ENCODE peak calls at places on chromosome 2, in seven cellular contexts. One of them, this sample, is unnamed.

GRCh38 chr2:26355038-26355995 is 8.7 kb upstream of the ADGRF3 start:
- DNase-seq in AG04450: peak
- DNase-seq in thyroid gland: peak
- DNase-seq in endothelial cell: no peak
- DNase-seq in fibroblast of pulmonary artery: peak
- DNase-seq in foreskin fibroblast: peak
- DNase-seq in left ventricle myocardium inferior: no peak
- DNase-seq in this sample: no peak

GRCh38 chr2:37809525-37809924 is 115.6 kb upstream of the RMDN2 start:
- DNase-seq in AG04450: no peak
- DNase-seq in thyroid gland: peak
- DNase-seq in endothelial cell: peak
- DNase-seq in fibroblast of pulmonary artery: peak
- DNase-seq in foreskin fibroblast: peak
- DNase-seq in left ventricle myocardium inferior: no peak
- DNase-seq in this sample: no peak

GRCh38 chr2:46690825-46691224 is 211.5 kb downstream of the TMEM247 start:
- DNase-seq in AG04450: peak
- DNase-seq in thyroid gland: no peak
- DNase-seq in endothelial cell: no peak
- DNase-seq in fibroblast of pulmonary artery: peak
- DNase-seq in foreskin fibroblast: no peak
- DNase-seq in left ventricle myocardium inferior: no peak
- DNase-seq in this sample: no peak

GRCh38 chr2:138104071-138104470 is 139.8 kb downstream of the HNMT start:
- DNase-seq in AG04450: no peak
- DNase-seq in thyroid gland: no peak
- DNase-seq in endothelial cell: no peak
- DNase-seq in fibroblast of pulmonary artery: no peak
- DNase-seq in foreskin fibroblast: no peak
- DNase-seq in left ventricle myocardium inferior: no peak
- DNase-seq in this sample: no peak

GRCh38 chr2:240629968-240630770 is 4.9 kb downstream of the GPR35 start:
- DNase-seq in AG04450: no peak
- DNase-seq in thyroid gland: no peak
- DNase-seq in endothelial cell: no peak
- DNase-seq in fibroblast of pulmonary artery: no peak
- DNase-seq in foreskin fibroblast: no peak
- DNase-seq in left ventricle myocardium inferior: no peak
- DNase-seq in this sample: no peak

GRCh38 chr2:149441255-149441654 is 110.9 kb downstream of the LYPD6 start:
- DNase-seq in AG04450: no peak
- DNase-seq in thyroid gland: no peak
- DNase-seq in endothelial cell: no peak
- DNase-seq in fibroblast of pulmonary artery: peak
- DNase-seq in foreskin fibroblast: peak
- DNase-seq in left ventricle myocardium inferior: no peak
- DNase-seq in this sample: no peak

GRCh38 chr2:182754231-182754630 is 38.2 kb downstream of the DNAJC10 start:
- DNase-seq in AG04450: no peak
- DNase-seq in thyroid gland: no peak
- DNase-seq in endothelial cell: no peak
- DNase-seq in fibroblast of pulmonary artery: no peak
- DNase-seq in foreskin fibroblast: no peak
- DNase-seq in left ventricle myocardium inferior: no peak
- DNase-seq in this sample: no peak

GRCh38 chr2:173828189-173829157 is 136.7 kb downstream of the SP3 start:
- DNase-seq in AG04450: no peak
- DNase-seq in thyroid gland: peak
- DNase-seq in endothelial cell: no peak
- DNase-seq in fibroblast of pulmonary artery: peak
- DNase-seq in foreskin fibroblast: peak
- DNase-seq in left ventricle myocardium inferior: no peak
- DNase-seq in this sample: no peak

GRCh38 chr2:215614296-215614695 is 178.4 kb upstream of the FN1 start:
- DNase-seq in AG04450: no peak
- DNase-seq in thyroid gland: no peak
- DNase-seq in endothelial cell: no peak
- DNase-seq in fibroblast of pulmonary artery: no peak
- DNase-seq in foreskin fibroblast: no peak
- DNase-seq in left ventricle myocardium inferior: no peak
- DNase-seq in this sample: no peak

GRCh38 chr2:180385601-180386201 is 378.6 kb upstream of the CWC22 start:
- DNase-seq in AG04450: peak
- DNase-seq in thyroid gland: no peak
- DNase-seq in endothelial cell: no peak
- DNase-seq in fibroblast of pulmonary artery: peak
- DNase-seq in foreskin fibroblast: peak
- DNase-seq in left ventricle myocardium inferior: no peak
- DNase-seq in this sample: no peak

GRCh38 chr2:27431395-27431794 is 3.0 kb downstream of the NRBP1 start:
- DNase-seq in AG04450: no peak
- DNase-seq in thyroid gland: no peak
- DNase-seq in endothelial cell: no peak
- DNase-seq in fibroblast of pulmonary artery: peak
- DNase-seq in foreskin fibroblast: peak
- DNase-seq in left ventricle myocardium inferior: no peak
- DNase-seq in this sample: no peak

GRCh38 chr2:8225798-8226197 is 456.1 kb upstream of the ID2 start:
- DNase-seq in AG04450: no peak
- DNase-seq in thyroid gland: no peak
- DNase-seq in endothelial cell: no peak
- DNase-seq in fibroblast of pulmonary artery: no peak
- DNase-seq in foreskin fibroblast: no peak
- DNase-seq in left ventricle myocardium inferior: no peak
- DNase-seq in this sample: no peak

GRCh38 chr2:65377556-65378307 is 54.7 kb downstream of the SPRED2 start:
- DNase-seq in AG04450: no peak
- DNase-seq in thyroid gland: no peak
- DNase-seq in endothelial cell: peak
- DNase-seq in fibroblast of pulmonary artery: peak
- DNase-seq in foreskin fibroblast: peak
- DNase-seq in left ventricle myocardium inferior: no peak
- DNase-seq in this sample: no peak

GRCh38 chr2:67945976-67946375 is 116.8 kb downstream of the C1D start:
- DNase-seq in AG04450: no peak
- DNase-seq in thyroid gland: peak
- DNase-seq in endothelial cell: no peak
- DNase-seq in fibroblast of pulmonary artery: no peak
- DNase-seq in foreskin fibroblast: peak
- DNase-seq in left ventricle myocardium inferior: no peak
- DNase-seq in this sample: no peak

GRCh38 chr2:219449609-219450008 is 15.0 kb downstream of the SPEG start:
- DNase-seq in AG04450: no peak
- DNase-seq in thyroid gland: no peak
- DNase-seq in endothelial cell: no peak
- DNase-seq in fibroblast of pulmonary artery: no peak
- DNase-seq in foreskin fibroblast: no peak
- DNase-seq in left ventricle myocardium inferior: no peak
- DNase-seq in this sample: no peak
- TF ChIP-seq CTCF in AG04450: no peak
- TF ChIP-seq CTCF in thyroid gland: no peak
- TF ChIP-seq CTCF in endothelial cell: no peak
- TF ChIP-seq CTCF in fibroblast of pulmonary artery: no peak
- TF ChIP-seq CTCF in foreskin fibroblast: no peak
- TF ChIP-seq CTCF in left ventricle myocardium inferior: no peak
- TF ChIP-seq CTCF in this sample: no peak

GRCh38 chr2:58594175-58594574 is 353.1 kb upstream of the FANCL start:
- DNase-seq in AG04450: no peak
- DNase-seq in thyroid gland: no peak
- DNase-seq in endothelial cell: peak
- DNase-seq in fibroblast of pulmonary artery: no peak
- DNase-seq in foreskin fibroblast: peak
- DNase-seq in left ventricle myocardium inferior: no peak
- DNase-seq in this sample: no peak
- TF ChIP-seq CTCF in AG04450: peak
- TF ChIP-seq CTCF in thyroid gland: no peak
- TF ChIP-seq CTCF in endothelial cell: peak
- TF ChIP-seq CTCF in fibroblast of pulmonary artery: no peak
- TF ChIP-seq CTCF in foreskin fibroblast: no peak
- TF ChIP-seq CTCF in left ventricle myocardium inferior: no peak
- TF ChIP-seq CTCF in this sample: no peak

GRCh38 chr2:12169060-12169406 is 422.6 kb downstream of the LPIN1 start:
- DNase-seq in AG04450: no peak
- DNase-seq in thyroid gland: no peak
- DNase-seq in endothelial cell: no peak
- DNase-seq in fibroblast of pulmonary artery: peak
- DNase-seq in foreskin fibroblast: peak
- DNase-seq in left ventricle myocardium inferior: no peak
- DNase-seq in this sample: no peak
- TF ChIP-seq CTCF in AG04450: no peak
- TF ChIP-seq CTCF in thyroid gland: no peak
- TF ChIP-seq CTCF in endothelial cell: no peak
- TF ChIP-seq CTCF in fibroblast of pulmonary artery: no peak
- TF ChIP-seq CTCF in foreskin fibroblast: no peak
- TF ChIP-seq CTCF in left ventricle myocardium inferior: no peak
- TF ChIP-seq CTCF in this sample: no peak

GRCh38 chr2:104976603-104977120 is 61.2 kb upstream of the MRPS9 start:
- DNase-seq in AG04450: no peak
- DNase-seq in thyroid gland: no peak
- DNase-seq in endothelial cell: peak
- DNase-seq in fibroblast of pulmonary artery: no peak
- DNase-seq in foreskin fibroblast: no peak
- DNase-seq in left ventricle myocardium inferior: no peak
- DNase-seq in this sample: peak
- TF ChIP-seq CTCF in AG04450: no peak
- TF ChIP-seq CTCF in thyroid gland: no peak
- TF ChIP-seq CTCF in endothelial cell: peak
- TF ChIP-seq CTCF in fibroblast of pulmonary artery: no peak
- TF ChIP-seq CTCF in foreskin fibroblast: no peak
- TF ChIP-seq CTCF in left ventricle myocardium inferior: no peak
- TF ChIP-seq CTCF in this sample: peak

GRCh38 chr2:166184789-166185188 is 57.0 kb upstream of the SCN1A start:
- DNase-seq in AG04450: no peak
- DNase-seq in thyroid gland: no peak
- DNase-seq in endothelial cell: no peak
- DNase-seq in fibroblast of pulmonary artery: no peak
- DNase-seq in foreskin fibroblast: peak
- DNase-seq in left ventricle myocardium inferior: no peak
- DNase-seq in this sample: no peak

GRCh38 chr2:166173263-166173662 is 45.4 kb upstream of the SCN1A start:
- DNase-seq in AG04450: no peak
- DNase-seq in thyroid gland: no peak
- DNase-seq in endothelial cell: no peak
- DNase-seq in fibroblast of pulmonary artery: no peak
- DNase-seq in foreskin fibroblast: no peak
- DNase-seq in left ventricle myocardium inferior: no peak
- DNase-seq in this sample: no peak

GRCh38 chr2:166180951-166181812 is 53.4 kb upstream of the SCN1A start:
- DNase-seq in AG04450: no peak
- DNase-seq in thyroid gland: peak
- DNase-seq in endothelial cell: peak
- DNase-seq in fibroblast of pulmonary artery: peak
- DNase-seq in foreskin fibroblast: peak
- DNase-seq in left ventricle myocardium inferior: no peak
- DNase-seq in this sample: peak

GRCh38 chr2:166181813-166182154 is 54.0 kb upstream of the SCN1A start:
- DNase-seq in AG04450: no peak
- DNase-seq in thyroid gland: no peak
- DNase-seq in endothelial cell: no peak
- DNase-seq in fibroblast of pulmonary artery: no peak
- DNase-seq in foreskin fibroblast: no peak
- DNase-seq in left ventricle myocardium inferior: no peak
- DNase-seq in this sample: no peak

GRCh38 chr2:166179201-166179600 is 51.4 kb upstream of the SCN1A start:
- DNase-seq in AG04450: no peak
- DNase-seq in thyroid gland: no peak
- DNase-seq in endothelial cell: no peak
- DNase-seq in fibroblast of pulmonary artery: peak
- DNase-seq in foreskin fibroblast: peak
- DNase-seq in left ventricle myocardium inferior: no peak
- DNase-seq in this sample: no peak
- TF ChIP-seq CTCF in AG04450: peak
- TF ChIP-seq CTCF in thyroid gland: no peak
- TF ChIP-seq CTCF in endothelial cell: no peak
- TF ChIP-seq CTCF in fibroblast of pulmonary artery: peak
- TF ChIP-seq CTCF in foreskin fibroblast: peak
- TF ChIP-seq CTCF in left ventricle myocardium inferior: no peak
- TF ChIP-seq CTCF in this sample: no peak

GRCh38 chr2:82996217-82996616 is 1462.9 kb downstream of the SUCLG1 start:
- DNase-seq in AG04450: no peak
- DNase-seq in thyroid gland: no peak
- DNase-seq in endothelial cell: no peak
- DNase-seq in fibroblast of pulmonary artery: no peak
- DNase-seq in foreskin fibroblast: no peak
- DNase-seq in left ventricle myocardium inferior: no peak
- DNase-seq in this sample: no peak
- TF ChIP-seq CTCF in AG04450: no peak
- TF ChIP-seq CTCF in thyroid gland: no peak
- TF ChIP-seq CTCF in endothelial cell: no peak
- TF ChIP-seq CTCF in fibroblast of pulmonary artery: no peak
- TF ChIP-seq CTCF in foreskin fibroblast: no peak
- TF ChIP-seq CTCF in left ventricle myocardium inferior: no peak
- TF ChIP-seq CTCF in this sample: no peak

DNA sequence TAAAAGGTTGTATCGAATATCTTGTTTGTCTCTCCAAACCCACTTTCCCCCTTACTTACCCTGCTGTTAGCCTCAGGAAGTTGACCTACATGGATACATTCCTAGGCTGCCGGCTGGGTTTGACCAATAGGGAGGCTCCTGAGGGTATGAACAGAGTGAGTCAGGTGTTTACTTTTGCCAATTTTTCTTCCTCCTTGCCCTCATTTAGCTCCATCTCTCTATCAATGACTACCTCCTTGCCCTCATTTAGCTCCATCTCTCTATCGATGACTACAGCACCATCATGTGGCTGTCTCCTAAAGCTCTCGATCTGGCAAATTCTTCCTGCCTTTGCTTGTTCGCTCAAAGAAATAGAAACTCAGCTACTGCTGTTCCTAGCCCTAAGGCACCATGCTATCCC is 571.9 kb upstream of the CRIM1 start:
- DNase-seq in AG04450: no peak
- DNase-seq in thyroid gland: no peak
- DNase-seq in endothelial cell: no peak
- DNase-seq in fibroblast of pulmonary artery: no peak
- DNase-seq in foreskin fibroblast: no peak
- DNase-seq in left ventricle myocardium inferior: no peak
- DNase-seq in this sample: no peak
- TF ChIP-seq CTCF in AG04450: no peak
- TF ChIP-seq CTCF in thyroid gland: no peak
- TF ChIP-seq CTCF in endothelial cell: no peak
- TF ChIP-seq CTCF in fibroblast of pulmonary artery: no peak
- TF ChIP-seq CTCF in foreskin fibroblast: no peak
- TF ChIP-seq CTCF in left ventricle myocardium inferior: no peak
- TF ChIP-seq CTCF in this sample: no peak

This sample was measured in GM20000.